ENCODE peak calls at places on chromosome 20, in six cellular contexts. Y is HEK293T, C is A549, L is K562, P is GM12878, R is HepG2. K is an unnamed sample.

GRCh38 chr20:2762578-2763131 is 37.8 kb downstream of the CPXM1 start:
- DNase-seq in Y (no peak), C (no peak), R (no peak), L (no peak), P (no peak), K (no peak)

GRCh38 chr20:20366896-20367680 is 816 bp upstream of the INSM1 start:
- DNase-seq in R (no peak), Y (no peak), P (no peak), L (no peak), C (no peak), K (no peak)

GRCh38 chr20:40603057-40603651 is 85.9 kb downstream of the MAFB start:
- DNase-seq in P (no peak), L (no peak), Y (no peak), R (no peak), C (no peak), K (no peak)

GRCh38 chr20:58753267-58753928 is 60.8 kb downstream of the NPEPL1 start:
- DNase-seq in P (no peak), L (no peak), R (no peak), C (no peak), Y (no peak), K (no peak)

GRCh38 chr20:44241796-44242195 is 5.3 kb upstream of the GDAP1L1 start:
- DNase-seq in L (no peak), Y (no peak), R (no peak), P (no peak), C (no peak), K (no peak)

GRCh38 chr20:46255440-46256104 is 52.7 kb downstream of the CDH22 start:
- DNase-seq in P (no peak), C (no peak), L (peak; percentile 45), R (peak; percentile 64), Y (peak; percentile 50), K (no peak)

GRCh38 chr20:33840759-33841438 is 29.8 kb downstream of the CHMP4B start:
- DNase-seq in P (no peak), C (no peak), Y (no peak), L (no peak), R (no peak), K (no peak)

GRCh38 chr20:59588236-59588855 is 16.0 kb upstream of the PHACTR3 start:
- DNase-seq in C (no peak), P (no peak), L (no peak), Y (no peak), R (no peak), K (no peak)

GRCh38 chr20:35299780-35300179 is 7.6 kb upstream of the FAM83C start:
- DNase-seq in L (no peak), C (no peak), P (no peak), Y (no peak), R (no peak), K (no peak)

GRCh38 chr20:57772349-57772964 is 62.6 kb upstream of the PMEPA1 start:
- DNase-seq in P (no peak), C (peak; percentile 94), R (no peak), Y (no peak), L (no peak), K (peak; percentile 64)

DNA sequence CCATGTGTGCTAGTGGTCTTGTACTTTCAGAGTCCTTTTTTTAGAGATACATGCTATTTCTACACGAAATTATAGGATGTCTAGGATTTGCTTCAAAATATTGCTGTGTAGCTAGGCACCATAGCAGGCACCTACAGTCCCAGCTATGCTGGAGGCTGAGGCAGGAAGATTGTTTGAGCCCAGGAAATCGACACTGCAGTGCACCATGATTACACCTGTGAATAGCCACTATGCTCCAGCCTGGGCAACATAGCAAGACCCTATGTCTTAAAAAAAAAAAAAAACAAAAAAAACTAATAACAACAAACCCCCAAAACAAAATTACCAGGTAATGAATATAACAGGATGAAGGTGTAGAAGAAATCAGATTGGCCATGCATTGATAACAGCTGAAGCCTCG is 121.7 kb downstream of the NFATC2 start:
- DNase-seq in L (no peak), C (no peak), Y (no peak), R (no peak), P (no peak), K (no peak)
- TF ChIP-seq BHLHE40 in L (no peak), C (no peak), Y (no peak), R (no peak), P (no peak), K (no peak)

GRCh38 chr20:25697132-25697446 is 436 bp upstream of the ZNF337 start:
- DNase-seq in L (no peak), R (no peak), Y (no peak), P (no peak), C (no peak), K (no peak)

GRCh38 chr20:25696384-25697131 is at the start of gene ZNF337:
- DNase-seq in L (peak; percentile 86), Y (peak; percentile 96), P (peak; percentile 77), R (peak; percentile 98), C (peak; percentile 95), K (peak; percentile 91)

GRCh38 chr20:25705830-25706351 is 9.2 kb upstream of the ZNF337 start:
- DNase-seq in L (no peak), R (no peak), Y (no peak), P (no peak), C (no peak), K (no peak)

GRCh38 chr20:25695532-25696383 is 895 bp downstream of the ZNF337 start:
- DNase-seq in C (no peak), Y (no peak), R (no peak), L (no peak), P (no peak), K (no peak)

DNA sequence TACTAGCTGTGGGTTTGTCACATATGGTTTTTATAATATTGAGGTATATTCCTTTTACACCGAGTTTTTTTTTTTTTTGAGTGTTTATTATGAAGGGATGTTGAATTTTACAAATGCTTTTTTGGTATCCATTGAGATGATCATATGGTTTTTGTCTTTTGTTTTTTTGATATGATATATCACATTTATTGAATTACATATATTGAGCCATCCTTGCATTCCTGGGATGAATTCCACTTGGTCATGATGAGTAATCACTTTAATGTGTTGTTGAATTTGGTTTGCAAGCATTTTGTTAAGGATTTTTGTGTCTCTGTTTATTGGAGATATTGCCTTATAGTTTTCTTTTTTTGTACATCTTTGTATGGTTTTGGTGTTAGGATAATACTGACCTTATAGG is 3.3 kb upstream of the ZNF337 start:
- DNase-seq in L (no peak), C (no peak), Y (no peak), R (no peak), P (no peak), K (no peak)
- TF ChIP-seq BHLHE40 in L (no peak), C (no peak), Y (no peak), R (no peak), P (no peak), K (no peak)

GRCh38 chr20:53331151-53331973 is 262.3 kb downstream of the ZNF217 start:
- DNase-seq in L (peak; percentile 74), P (no peak), C (no peak), Y (peak; percentile 9), R (peak; percentile 41), K (no peak)

GRCh38 chr20:53332022-53332824 is 261.4 kb downstream of the ZNF217 start:
- DNase-seq in C (no peak), L (no peak), Y (no peak), P (no peak), R (no peak), K (no peak)

GRCh38 chr20:53328956-53329355 is 264.7 kb downstream of the ZNF217 start:
- DNase-seq in R (no peak), Y (no peak), C (no peak), L (no peak), P (no peak), K (no peak)

GRCh38 chr20:53330744-53331143 is 262.9 kb downstream of the ZNF217 start:
- DNase-seq in R (no peak), P (no peak), Y (no peak), L (peak; percentile 38), C (no peak), K (no peak)

DNA sequence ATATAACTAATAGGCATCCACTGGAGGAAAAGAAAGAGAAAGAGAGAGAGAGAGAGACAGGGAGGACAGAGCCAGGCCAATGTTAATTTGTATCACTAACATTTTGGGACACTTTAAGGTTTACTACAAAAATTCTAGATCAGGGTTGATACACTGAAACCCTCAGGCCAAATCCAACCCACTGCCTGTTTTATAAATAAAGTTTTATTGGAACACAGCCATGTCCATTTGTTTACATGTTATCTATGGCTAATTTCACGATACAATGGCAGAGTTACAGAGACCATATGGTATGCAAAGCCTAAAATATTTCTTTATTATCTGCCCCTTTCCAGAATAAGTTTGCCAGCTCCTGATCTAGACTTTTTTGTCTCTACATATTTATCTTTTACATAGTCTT is 263.9 kb downstream of the ZNF217 start:
- DNase-seq in L (no peak), P (no peak), Y (no peak), R (no peak), C (no peak), K (no peak)
- TF ChIP-seq BHLHE40 in L (no peak), P (no peak), Y (no peak), R (no peak), C (no peak), K (no peak)

DNA sequence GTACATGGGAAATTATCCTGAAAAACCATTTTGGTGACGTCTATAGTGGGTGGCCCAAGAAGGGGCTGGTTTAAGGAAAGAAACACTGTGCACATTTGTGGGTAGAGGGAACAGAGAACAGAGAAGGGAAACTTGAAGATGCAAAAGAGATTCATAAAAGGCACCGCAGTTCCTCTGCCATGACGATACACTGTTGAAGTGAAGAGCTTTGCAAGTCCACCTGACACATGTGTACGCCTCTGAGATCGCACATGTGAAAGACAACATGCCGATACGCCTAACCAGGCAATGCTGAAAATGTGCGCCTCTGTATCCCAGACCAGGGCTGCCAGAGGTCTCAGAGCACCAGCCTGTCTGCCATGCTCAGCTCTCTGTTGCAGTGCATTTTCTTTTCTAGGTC is 180.9 kb downstream of the KIF16B start:
- DNase-seq in R (no peak), P (peak; percentile 43), Y (no peak), C (no peak), L (no peak), K (no peak)
- TF ChIP-seq BHLHE40 in R (no peak), P (no peak), Y (no peak), C (no peak), L (no peak), K (no peak)

DNA sequence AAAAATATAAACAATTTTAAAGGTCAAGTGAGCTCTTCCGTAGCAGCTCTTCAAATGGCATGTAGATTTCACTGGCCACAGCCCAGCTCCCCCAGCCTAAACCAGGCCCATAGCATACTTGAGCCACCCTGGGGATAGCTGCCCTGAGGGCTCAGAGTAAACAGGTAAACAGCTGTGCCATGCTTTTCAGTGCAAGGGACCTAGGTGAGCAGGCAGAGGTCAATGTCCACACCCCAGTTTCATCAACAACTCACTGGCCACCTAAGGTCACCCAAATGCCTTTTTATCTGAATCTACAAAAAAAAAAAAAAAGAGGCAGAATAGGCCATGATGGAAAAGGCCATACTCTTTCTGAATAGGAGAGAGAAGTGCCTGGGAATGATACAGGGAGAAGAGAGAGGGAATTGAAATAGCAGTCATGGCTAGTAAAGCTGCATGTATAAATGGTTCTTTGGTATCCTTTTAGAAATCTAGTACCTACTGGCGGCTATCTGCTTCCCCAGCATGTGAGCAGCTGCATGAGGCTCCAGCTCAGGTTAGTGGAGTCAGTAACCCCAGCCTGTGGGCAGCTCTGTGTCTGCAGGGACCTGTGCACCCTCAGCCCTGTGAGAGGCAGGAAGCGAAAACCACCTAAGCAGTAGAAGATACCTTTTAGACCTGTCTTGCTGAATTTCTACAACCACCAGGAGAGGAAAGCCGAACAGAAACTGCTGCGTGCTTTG is 77.0 kb downstream of the FOXA2 start:
- DNase-seq in R (peak; percentile 90), C (no peak), Y (no peak), P (no peak), L (no peak), K (no peak)
- TF ChIP-seq BHLHE40 in R (no peak), C (no peak), Y (no peak), P (no peak), L (no peak), K (no peak)

GRCh38 chr20:14948416-14948815 is 611.0 kb upstream of the FLRT3 start:
- DNase-seq in L (no peak), P (no peak), C (no peak), Y (no peak), R (peak; percentile 34), K (no peak)
- TF ChIP-seq BHLHE40 in L (no peak), P (no peak), C (no peak), Y (no peak), R (no peak), K (no peak)

GRCh38 chr20:51054233-51054632 is 31.3 kb upstream of the KCNG1 start:
- DNase-seq in Y (no peak), P (no peak), R (no peak), C (no peak), L (no peak), K (no peak)
- TF ChIP-seq BHLHE40 in Y (no peak), P (no peak), R (no peak), C (no peak), L (no peak), K (no peak)